ENCODE peak calls at places on chromosome 7, in seven cellular contexts. E, N, M, V, S, J and R are unnamed samples.

GRCh38 chr7:132705146-132705545 is 128.9 kb upstream of the PLXNA4 start:
- DNase-seq in E (no peak), N (no peak), M (no peak), V (no peak), S (no peak), J (no peak), R (no peak)

GRCh38 chr7:106031271-106032029 is 68.4 kb downstream of the CDHR3 start:
- DNase-seq in E (no peak), N (no peak), M (no peak), V (no peak), S (no peak), J (no peak), R (no peak)

GRCh38 chr7:107381453-107381852 is 88.4 kb upstream of the GPR22 start:
- DNase-seq in E (no peak), N (no peak), M (no peak), V (no peak), S (no peak), J (no peak), R (no peak)

GRCh38 chr7:105012503-105013282 is 1.3 kb upstream of the KMT2E start:
- DNase-seq in E (peak; percentile 100), N (peak; percentile 100), M (peak; percentile 100), V (peak; percentile 100), S (peak; percentile 99), J (peak; percentile 93), R (peak; percentile 91)

GRCh38 chr7:93944673-93945072 is 23.1 kb downstream of the GNG11 start:
- DNase-seq in E (no peak), N (no peak), M (no peak), V (no peak), S (no peak), J (peak; percentile 41), R (no peak)

GRCh38 chr7:154186811-154187210 is 134.6 kb downstream of the DPP6 start:
- DNase-seq in E (no peak), N (no peak), M (no peak), V (no peak), S (no peak), J (no peak), R (no peak)

GRCh38 chr7:19362099-19362498 is 216.9 kb upstream of the FERD3L start:
- DNase-seq in E (no peak), N (no peak), M (no peak), V (no peak), S (no peak), J (peak; percentile 36), R (peak; percentile 63)

GRCh38 chr7:42406358-42406757 is 169.3 kb upstream of the GLI3 start:
- DNase-seq in E (no peak), N (no peak), M (no peak), V (no peak), S (no peak), J (no peak), R (no peak)

GRCh38 chr7:71198887-71199286 is 66.9 kb downstream of the GALNT17 start:
- DNase-seq in E (no peak), N (no peak), M (no peak), V (no peak), S (peak; percentile 40), J (no peak), R (no peak)

GRCh38 chr7:88795553-88795952 is at the start of gene TEX47:
- DNase-seq in E (no peak), N (no peak), M (no peak), V (no peak), S (no peak), J (no peak), R (no peak)

GRCh38 chr7:137760111-137760510 is 86.7 kb downstream of the DGKI start:
- DNase-seq in E (no peak), N (no peak), M (no peak), V (no peak), S (no peak), J (peak; percentile 51), R (no peak)

GRCh38 chr7:77222819-77223218 is 23.2 kb upstream of the FGL2 start:
- DNase-seq in E (no peak), N (no peak), M (no peak), V (no peak), S (no peak), J (no peak), R (no peak)

GRCh38 chr7:102390697-102391484 is 5.3 kb upstream of the PRKRIP1 start:
- DNase-seq in E (peak; percentile 90), N (peak; percentile 76), M (peak; percentile 77), V (peak; percentile 90), S (peak; percentile 75), J (peak; percentile 27), R (peak; percentile 60)

GRCh38 chr7:22639400-22639799 is 87.6 kb upstream of the IL6 start:
- DNase-seq in E (no peak), N (no peak), M (no peak), V (no peak), S (no peak), J (peak; percentile 75), R (no peak)

GRCh38 chr7:6030988-6031387 is at the start of gene ANKRD61:
- DNase-seq in E (no peak), N (no peak), M (no peak), V (no peak), S (no peak), J (no peak), R (no peak)

GRCh38 chr7:6028563-6028962 is 2.6 kb upstream of the ANKRD61 start:
- DNase-seq in E (no peak), N (no peak), M (no peak), V (no peak), S (peak; percentile 38), J (no peak), R (no peak)

GRCh38 chr7:6032167-6032566 is 991 bp downstream of the ANKRD61 start:
- DNase-seq in E (no peak), N (no peak), M (no peak), V (no peak), S (no peak), J (no peak), R (no peak)

GRCh38 chr7:6035165-6035564 is 4.0 kb downstream of the ANKRD61 start:
- DNase-seq in E (peak; percentile 13), N (no peak), M (no peak), V (no peak), S (no peak), J (no peak), R (no peak)

DNA sequence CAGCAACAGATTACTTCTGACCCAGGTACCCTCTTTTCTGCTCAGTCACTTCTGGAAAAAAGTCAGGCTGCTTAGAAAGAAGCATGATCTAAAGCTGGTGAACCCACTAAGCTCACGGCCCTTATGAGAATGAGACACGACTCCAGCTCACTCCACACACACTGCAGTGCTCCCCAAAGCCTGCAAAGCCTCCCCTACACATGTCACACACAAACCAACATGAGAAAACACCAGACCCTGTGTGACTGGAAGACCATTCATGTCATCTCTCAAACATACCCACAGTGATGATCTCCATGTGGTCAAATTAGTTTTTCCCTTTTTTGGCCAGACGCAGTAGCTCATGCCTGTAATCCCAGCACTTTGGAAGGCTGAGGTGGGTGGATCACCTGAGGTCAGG is 391 bp downstream of the ANKRD61 start:
- DNase-seq in E (no peak), N (no peak), M (no peak), V (no peak), S (no peak), J (no peak), R (no peak)
- H3K36me3 ChIP-seq in E (peaks cover 29% of the 10 kb centered on the region), N (peaks cover 94% of the 10 kb centered on the region), M (peaks cover 81% of the 10 kb centered on the region), V (peaks cover 27% of the 10 kb centered on the region), S (no peaks in the 10 kb centered on the region), J (peaks cover 54% of the 10 kb centered on the region), R (peaks cover 9% of the 10 kb centered on the region)

DNA sequence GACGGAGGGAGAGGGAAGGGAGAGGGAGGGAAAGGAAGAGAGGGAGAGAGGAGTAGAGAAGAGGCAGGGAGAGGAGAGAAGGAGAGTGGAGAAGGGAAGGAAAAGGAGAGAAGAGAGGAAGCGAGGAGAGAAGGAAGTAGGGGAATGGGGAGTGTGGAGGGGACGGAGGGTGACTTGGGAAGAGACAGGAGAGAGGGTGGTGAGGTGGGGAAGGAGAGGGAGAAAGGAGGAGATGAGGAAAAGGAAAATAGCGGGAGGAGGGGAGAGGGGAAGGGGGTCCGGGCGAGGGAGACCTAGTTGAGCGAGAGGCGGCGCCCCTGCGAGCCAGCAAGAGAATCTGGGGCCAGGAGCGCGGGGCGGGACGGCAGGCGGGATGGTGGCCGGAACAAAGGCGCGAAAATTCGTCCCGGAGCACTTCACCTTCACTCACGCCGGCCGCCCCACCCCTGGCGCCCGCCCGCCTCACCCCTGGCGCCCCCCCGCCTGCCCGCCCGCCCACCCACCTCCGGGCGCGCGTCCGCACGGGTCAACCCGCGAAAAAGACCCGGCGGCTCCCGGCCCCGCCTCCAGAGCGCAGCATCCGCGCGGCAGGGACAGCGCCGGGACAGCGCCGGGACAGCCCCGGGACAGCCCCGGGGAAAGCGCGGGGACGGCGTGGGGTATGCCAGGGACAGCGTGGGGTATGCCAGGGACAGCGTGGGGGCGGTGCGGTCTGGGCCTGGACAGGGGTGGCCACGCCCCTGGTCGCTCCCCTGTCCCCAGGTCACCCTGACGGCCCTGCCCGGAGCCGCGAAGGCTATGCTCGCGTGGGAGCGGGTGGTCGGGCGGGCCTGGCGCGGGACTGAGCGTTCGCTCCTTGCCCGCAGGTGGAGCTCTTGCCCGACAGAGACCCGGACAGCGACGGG is 4.2 kb downstream of the VSTM2A start:
- DNase-seq in E (no peak), N (no peak), M (no peak), V (peak; percentile 28), S (no peak), J (no peak), R (no peak)
- H3K4me3 ChIP-seq in E (no peak overlapping the region), N (peak overlapping the region; percentile 15), M (peak overlapping the region; percentile 50), V (no peak overlapping the region), S (peak overlapping the region; percentile 2), J (peak overlapping the region; percentile 23), R (no peak overlapping the region)

GRCh38 chr7:74236284-74236683 is 17.9 kb downstream of the RFC2 start:
- DNase-seq in E (no peak), N (no peak), M (no peak), V (no peak), S (no peak), J (no peak), R (no peak)

GRCh38 chr7:74234549-74234948 is 19.6 kb downstream of the RFC2 start:
- DNase-seq in E (no peak), N (no peak), M (no peak), V (no peak), S (no peak), J (no peak), R (no peak)

GRCh38 chr7:74235525-74236269 is 18.5 kb downstream of the RFC2 start:
- DNase-seq in E (no peak), N (no peak), M (no peak), V (no peak), S (no peak), J (no peak), R (no peak)

GRCh38 chr7:74242122-74242443 is 12.1 kb downstream of the RFC2 start:
- DNase-seq in E (no peak), N (no peak), M (no peak), V (no peak), S (no peak), J (no peak), R (no peak)

DNA sequence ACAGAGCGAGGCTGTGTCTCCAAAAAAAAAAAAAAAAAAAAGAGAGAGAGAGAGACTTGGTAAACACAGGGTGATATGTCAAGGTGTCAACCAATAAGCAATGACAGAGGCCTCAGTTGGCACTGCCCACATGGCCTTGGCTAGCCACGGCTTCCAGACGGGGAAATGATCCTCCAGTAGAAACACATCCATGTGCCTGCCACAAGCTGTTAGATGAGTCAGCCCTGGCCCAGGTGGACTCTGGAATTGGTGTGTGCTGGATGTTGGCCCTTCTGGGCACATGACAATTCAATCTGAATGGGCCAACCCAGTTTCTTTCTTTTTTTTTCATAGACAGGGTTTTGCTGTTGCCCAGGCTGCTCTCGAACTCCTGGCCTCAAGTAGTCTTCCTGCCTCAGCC is 13.7 kb downstream of the RFC2 start:
- DNase-seq in E (no peak), N (no peak), M (no peak), V (peak; percentile 35), S (no peak), J (no peak), R (no peak)
- H3K36me3 ChIP-seq in E (peaks cover 17% of the 10 kb centered on the region), N (peaks cover 98% of the 10 kb centered on the region), M (peaks cover 95% of the 10 kb centered on the region), V (peaks cover 35% of the 10 kb centered on the region), S (peaks cover 6% of the 10 kb centered on the region), J (peaks cover 27% of the 10 kb centered on the region), R (peaks cover 12% of the 10 kb centered on the region)

GRCh38 chr7:20642171-20642570 is 26.7 kb downstream of the ABCB5 start:
- DNase-seq in E (no peak), N (no peak), M (no peak), V (no peak), S (no peak), J (peak; percentile 58), R (peak; percentile 7)
- H3K4me3 ChIP-seq in E (no peak overlapping the region), N (no peak overlapping the region), M (no peak overlapping the region), V (no peak overlapping the region), S (no peak overlapping the region), J (no peak overlapping the region), R (no peak overlapping the region)